ENCODE peak calls at places on chromosome 4, in ten cellular contexts. J is NCI-H1417 treated with DMSO at 0.1 percent for 48 hours, Q is GM12865, T is substantia nigra, A is HFFc6, Y is AG10803, V is iPS DF 19.7, U is astrocyte of the spinal cord, N is posterior cingulate gyrus, O is HuH-7.5. R is an unnamed sample.

GRCh38 chr4:185679523-185679922 is 132.5 kb downstream of the SORBS2 start:
- DNase-seq in J (no peak), Q (no peak), T (no peak), A (no peak), Y (no peak), V (no peak), U (no peak), N (no peak), O (no peak), R (no peak)

GRCh38 chr4:102449751-102450352 is 51.3 kb upstream of the NFKB1 start:
- DNase-seq in J (peak; percentile 40), Q (peak; percentile 78), T (no peak), A (peak; percentile 46), Y (peak; percentile 61), V (no peak), U (peak; percentile 76), N (no peak), O (peak; percentile 18), R (peak; percentile 75)

GRCh38 chr4:124640037-124640730 is 72.3 kb downstream of the ANKRD50 start:
- DNase-seq in J (no peak), Q (no peak), T (no peak), A (peak; percentile 80), Y (peak; percentile 67), V (no peak), U (peak; percentile 85), N (no peak), O (no peak), R (no peak)

GRCh38 chr4:35163189-35163588 is 1081.1 kb downstream of the ARAP2 start:
- DNase-seq in J (no peak), Q (no peak), T (no peak), A (no peak), Y (no peak), V (no peak), U (no peak), N (no peak), O (no peak), R (peak; percentile 9)

GRCh38 chr4:173252024-173252935 is 81.9 kb downstream of the HMGB2 start:
- DNase-seq in J (peak; percentile 52), Q (peak; percentile 30), T (peak; percentile 22), A (peak; percentile 95), Y (peak; percentile 94), V (no peak), U (peak; percentile 100), N (peak; percentile 58), O (no peak), R (peak; percentile 52)

GRCh38 chr4:74942251-74942917 is 9.5 kb downstream of the PARM1 start:
- DNase-seq in J (no peak), Q (no peak), T (no peak), A (no peak), Y (no peak), V (no peak), U (no peak), N (no peak), O (no peak), R (no peak)

GRCh38 chr4:86778169-86778568 is 71.0 kb downstream of the SLC10A6 start:
- DNase-seq in J (no peak), Q (no peak), T (no peak), A (no peak), Y (no peak), V (no peak), U (no peak), N (no peak), O (no peak), R (no peak)

GRCh38 chr4:67765401-67765800 is 11.2 kb upstream of the GNRHR start:
- DNase-seq in J (no peak), Q (no peak), T (no peak), A (no peak), Y (peak; percentile 8), V (no peak), U (no peak), N (no peak), O (no peak), R (no peak)

GRCh38 chr4:8053688-8054449 is 104.7 kb downstream of the ABLIM2 start:
- DNase-seq in J (no peak), Q (no peak), T (no peak), A (no peak), Y (no peak), V (no peak), U (no peak), N (no peak), O (no peak), R (no peak)

GRCh38 chr4:114005569-114006442 is 26.4 kb upstream of the ARSJ start:
- DNase-seq in J (no peak), Q (no peak), T (no peak), A (peak; percentile 49), Y (peak; percentile 75), V (no peak), U (peak; percentile 85), N (no peak), O (no peak), R (peak; percentile 40)

R was measured in GM23338.